ENCODE peak calls at places on chromosomes 4 and X, in eight cellular contexts. F is OCI-LY7; K is activated naive CD8-positive, alpha-beta T cell treated with anti-CD3 and anti-CD28 coated beads, Interleukin-2, amount 50 U/mL, for 24 hours; C is stimulated activated CD4-positive, alpha-beta T cell treated with anti-CD3 and anti-CD28 coated beads, Interleukin-12 subunit alpha, Interleukin-12 subunit beta, amount 100 ng/mL, for 24 hours; E is activated T-helper 1 cell treated with Interleukin-2 at 50 U/mL for 16 hours; Q is NCI-H2107; B is MV-4-11; J is RPMI7951. V is an unnamed sample.

GRCh38 chr4:112951362-112951962 is 98.0 kb upstream of the ANK2 start:
- DNase-seq in J (peak), B (no peak), F (peak), Q (no peak), E (no peak), K (no peak), C (no peak), V (peak)

GRCh38 chr4:81527115-81527514 is 55.4 kb upstream of the RASGEF1B start:
- DNase-seq in J (no peak), E (no peak), K (no peak), B (no peak), C (no peak), F (no peak), Q (no peak), V (no peak)

GRCh38 chrX:7164174-7164573 is 16.2 kb upstream of the PUDP start:
- DNase-seq in B (no peak), E (no peak), F (no peak), Q (no peak), J (no peak), C (no peak), K (no peak), V (no peak)

GRCh38 chr4:162523171-162523570 is 359.4 kb upstream of the FSTL5 start:
- DNase-seq in E (no peak), Q (no peak), K (no peak), F (no peak), J (no peak), B (no peak), C (no peak), V (no peak)

GRCh38 chrX:152635941-152636340 is 1.8 kb upstream of the GABRQ start:
- DNase-seq in B (no peak), J (peak), F (peak), Q (no peak), E (no peak), C (no peak), K (no peak), V (peak)

GRCh38 chr4:127686656-127687055 is 43.5 kb upstream of the SLC25A31 start:
- DNase-seq in B (no peak), J (peak), E (no peak), C (no peak), Q (no peak), F (no peak), K (no peak), V (no peak)

GRCh38 chr4:20017035-20017434 is 234.7 kb upstream of the SLIT2 start:
- DNase-seq in B (no peak), F (no peak), Q (no peak), K (no peak), J (no peak), E (no peak), C (no peak), V (no peak)

GRCh38 chr4:82652062-82652461 is 90.3 kb upstream of the TMEM150C start:
- DNase-seq in E (no peak), F (no peak), Q (no peak), K (no peak), J (no peak), C (no peak), B (peak), V (peak)

GRCh38 chrX:130523460-130524394 is 121.9 kb downstream of the RBMX2 start:
- DNase-seq in B (no peak), J (peak), K (peak), F (no peak), E (no peak), Q (peak), C (no peak), V (no peak)

GRCh38 chr4:17846256-17846655 is 35.5 kb downstream of the NCAPG start:
- DNase-seq in C (no peak), F (no peak), K (no peak), Q (no peak), J (no peak), E (no peak), B (no peak), V (no peak)

GRCh38 chrX:141642979-141643378 is 53.5 kb downstream of the SPANXA2 start:
- DNase-seq in Q (no peak), B (no peak), F (no peak), E (no peak), J (peak), K (no peak), C (no peak), V (peak)

GRCh38 chr4:15612136-15612535 is 43.0 kb downstream of the FBXL5 start:
- DNase-seq in C (no peak), K (no peak), B (no peak), Q (no peak), F (no peak), E (no peak), J (no peak), V (no peak)

GRCh38 chr4:183670251-183670650 is 11.2 kb downstream of the TRAPPC11 start:
- DNase-seq in F (no peak), C (no peak), Q (no peak), J (no peak), E (no peak), B (no peak), K (no peak), V (no peak)

GRCh38 chr4:37928421-37928820 is 31.8 kb upstream of the PTTG2 start:
- DNase-seq in J (no peak), B (no peak), F (no peak), Q (no peak), E (no peak), K (no peak), C (no peak), V (no peak)

GRCh38 chr4:166941629-166942028 is 292.7 kb downstream of the SPOCK3 start:
- DNase-seq in B (no peak), K (no peak), C (no peak), J (peak), Q (no peak), E (no peak), F (no peak), V (no peak)

GRCh38 chr4:34365891-34366290 is 1878.4 kb downstream of the ARAP2 start:
- DNase-seq in E (no peak), K (no peak), B (no peak), Q (no peak), C (no peak), J (no peak), F (no peak), V (no peak)

GRCh38 chr4:667545-667925 is 6.5 kb downstream of the ATP5ME start:
- DNase-seq in C (no peak), E (no peak), K (no peak), Q (no peak), J (no peak), B (no peak), F (no peak), V (no peak)

GRCh38 chrX:108712886-108713285 is 23.5 kb downstream of the IRS4 start:
- DNase-seq in B (no peak), F (no peak), Q (no peak), J (no peak), E (no peak), C (no peak), K (no peak), V (no peak)

GRCh38 chrX:25014366-25014838 is 1.4 kb downstream of the ARX start:
- DNase-seq in F (no peak), J (no peak), E (no peak), C (no peak), Q (no peak), K (no peak), B (no peak), V (no peak)

GRCh38 chr4:21882050-21882839 is 66.3 kb downstream of the KCNIP4 start:
- DNase-seq in J (no peak), E (no peak), Q (no peak), K (no peak), B (no peak), C (no peak), F (no peak), V (no peak)

V was measured in Kasumi-1.